ENCODE peak calls at places on chromosomes 11 and 22, in four cellular contexts. V is NCI-H146; H is head of caudate nucleus; D is activated T-cell treated with anti-CD3 and anti-CD28 coated beads, Interleukin-2, amount 50 U/mL, for 48 hours. W is an unnamed sample.

GRCh38 chr11:121892131-121892681 is 223.8 kb downstream of the BLID start:
- DNase-seq in H (no peak), V (no peak), D (no peak), W (no peak)

GRCh38 chr11:95716266-95716665 is 73.3 kb downstream of the FAM76B start:
- DNase-seq in H (no peak), D (no peak), V (no peak), W (no peak)

GRCh38 chr11:45181595-45182550 is 35.4 kb downstream of the PRDM11 start:
- DNase-seq in D (no peak), V (no peak), H (no peak), W (no peak)

GRCh38 chr11:67373916-67374570 is 645 bp upstream of the CLCF1 start:
- DNase-seq in V (peak), D (peak), H (no peak), W (no peak)

GRCh38 chr11:79333381-79333780 is 107.4 kb downstream of the TENM4 start:
- DNase-seq in V (no peak), D (no peak), H (no peak), W (no peak)

GRCh38 chr11:61026121-61027031 is 54.9 kb downstream of the CD6 start:
- DNase-seq in H (no peak), V (no peak), D (peak), W (peak)

GRCh38 chr11:32774081-32774480 is 20.4 kb downstream of the CCDC73 start:
- DNase-seq in H (no peak), V (no peak), D (no peak), W (no peak)

GRCh38 chr11:122085264-122085663 is 30.8 kb downstream of the BLID start:
- DNase-seq in H (no peak), D (no peak), V (no peak), W (no peak)

GRCh38 chr11:95137299-95137698 is 47.7 kb downstream of the ENDOD1 start:
- DNase-seq in H (no peak), V (no peak), D (no peak), W (no peak)

GRCh38 chr11:60835472-60835871 is 6.4 kb upstream of the CCDC86 start:
- DNase-seq in H (no peak), D (no peak), V (no peak), W (no peak)

GRCh38 chr22:23762866-23763578 is at the start of gene C22orf15:
- DNase-seq in D (no peak), V (no peak), H (no peak), W (no peak)

GRCh38 chr11:10807629-10808552 is 835 bp downstream of the EIF4G2 start:
- DNase-seq in H (peak), V (peak), D (peak), W (peak)

GRCh38 chr11:69213315-69213714 is 57.6 kb downstream of the SMIM38 start:
- DNase-seq in V (no peak), H (no peak), D (peak), W (peak)

GRCh38 chr11:18172686-18173085 is at the start of gene MRGPRX4:
- DNase-seq in D (no peak), V (no peak), H (no peak), W (no peak)

GRCh38 chr22:26615149-26615548 is 2.7 kb downstream of the CRYBB1 start:
- DNase-seq in V (peak), H (no peak), D (no peak), W (no peak)

GRCh38 chr22:23187871-23188700 is 7.8 kb downstream of the BCR start:
- DNase-seq in H (no peak), D (no peak), V (no peak), W (no peak)

GRCh38 chr22:24424901-24425775 is 2.3 kb upstream of the ADORA2A start:
- DNase-seq in V (no peak), D (no peak), H (no peak), W (no peak)

GRCh38 chr11:131036544-131036943 is 120.3 kb upstream of the SNX19 start:
- DNase-seq in V (no peak), D (no peak), H (no peak), W (no peak)

GRCh38 chr11:81070948-81071347 is 1630.1 kb upstream of the TENM4 start:
- DNase-seq in D (no peak), V (no peak), H (no peak), W (no peak)

W was measured in activated CD8-positive, alpha-beta memory T cell treated with anti-CD3 and anti-CD28 coated beads for 24 hours.